ENCODE peak calls at places on chromosomes 12 and 14, in seven cellular contexts. D is body of pancreas; B is GM12878; S is CD4-positive, alpha-beta memory T cell; V is kidney epithelial cell; W is adrenal gland; Y is stomach. C is an unnamed sample.

GRCh38 chr12:62021808-62022207 is 238.4 kb upstream of the USP15 start:
- DNase-seq in D (no peak), B (no peak), S (no peak), V (no peak), W (no peak), Y (no peak), C (no peak)

GRCh38 chr12:2683283-2684025 is 111.3 kb upstream of the FKBP4 start:
- DNase-seq in D (no peak), B (no peak), S (no peak), V (no peak), W (no peak), Y (no peak), C (no peak)

GRCh38 chr14:105490318-105490571 is 801 bp upstream of the TEDC1 start:
- DNase-seq in D (no peak), B (no peak), S (no peak), V (no peak), W (no peak), Y (no peak), C (no peak)

GRCh38 chr12:124663206-124663605 is 95.8 kb upstream of the NCOR2 start:
- DNase-seq in D (no peak), B (no peak), S (no peak), V (no peak), W (no peak), Y (no peak), C (no peak)

GRCh38 chr12:84463756-84464495 is 448.7 kb downstream of the SLC6A15 start:
- DNase-seq in D (no peak), B (no peak), S (no peak), V (no peak), W (no peak), Y (no peak), C (no peak)

GRCh38 chr14:69573841-69574265 is 818 bp downstream of the CCDC177 start:
- DNase-seq in D (no peak), B (no peak), S (no peak), V (no peak), W (no peak), Y (no peak), C (no peak)

GRCh38 chr12:108133482-108133881 is 4.4 kb downstream of the WSCD2 start:
- DNase-seq in D (no peak), B (no peak), S (no peak), V (no peak), W (no peak), Y (no peak), C (no peak)

GRCh38 chr14:35760143-35760542 is 49.0 kb downstream of the RALGAPA1 start:
- DNase-seq in D (no peak), B (no peak), S (no peak), V (no peak), W (no peak), Y (no peak), C (no peak)

GRCh38 chr12:96487214-96487613 is 2.2 kb upstream of the CFAP54 start:
- DNase-seq in D (no peak), B (no peak), S (no peak), V (no peak), W (no peak), Y (no peak), C (no peak)

GRCh38 chr12:34163443-34163842 is 141.1 kb downstream of the ALG10 start:
- DNase-seq in D (no peak), B (no peak), S (no peak), V (no peak), W (no peak), Y (no peak), C (no peak)

GRCh38 chr12:108587826-108588225 is 10.1 kb downstream of the TMEM119 start:
- DNase-seq in D (no peak), B (no peak), S (no peak), V (no peak), W (no peak), Y (no peak), C (no peak)

GRCh38 chr12:101764393-101764792 is 25.1 kb upstream of the SYCP3 start:
- DNase-seq in D (no peak), B (no peak), S (no peak), V (no peak), W (no peak), Y (no peak), C (no peak)

GRCh38 chr12:118618695-118619094 is 242.3 kb downstream of the SUDS3 start:
- DNase-seq in D (no peak), B (no peak), S (no peak), V (no peak), W (no peak), Y (no peak), C (no peak)

GRCh38 chr14:80522936-80523335 is 311.6 kb upstream of the DIO2 start:
- DNase-seq in D (no peak), B (no peak), S (no peak), V (no peak), W (no peak), Y (no peak), C (no peak)

GRCh38 chr12:20429876-20430275 is 61.5 kb downstream of the PDE3A start:
- DNase-seq in D (no peak), B (no peak), S (no peak), V (no peak), W (no peak), Y (no peak), C (no peak)

GRCh38 chr12:123387508-123388217 is 3.7 kb downstream of the KMT5A start:
- DNase-seq in D (no peak), B (no peak), S (no peak), V (no peak), W (no peak), Y (no peak), C (no peak)

GRCh38 chr12:121793836-121794531 is 496 bp upstream of the RHOF start:
- DNase-seq in D (peak; percentile 92), B (peak; percentile 82), S (peak; percentile 95), V (no peak), W (peak; percentile 92), Y (peak; percentile 94), C (peak; percentile 89)

GRCh38 chr14:65824285-65824977 is 411.9 kb downstream of the FUT8 start:
- DNase-seq in D (peak; percentile 55), B (peak; percentile 34), S (peak; percentile 68), V (no peak), W (peak; percentile 58), Y (peak; percentile 53), C (peak; percentile 78)

GRCh38 chr12:57454566-57455373 is at the start of gene INHBE:
- DNase-seq in D (no peak), B (no peak), S (no peak), V (peak; percentile 45), W (no peak), Y (no peak), C (no peak)

GRCh38 chr14:26594756-26595545 is 2.9 kb downstream of the NOVA1 start:
- DNase-seq in D (no peak), B (no peak), S (no peak), V (no peak), W (no peak), Y (no peak), C (no peak)

GRCh38 chr14:26595922-26596721 is 1.7 kb downstream of the NOVA1 start:
- DNase-seq in D (no peak), B (no peak), S (no peak), V (no peak), W (no peak), Y (no peak), C (no peak)

GRCh38 chr14:26594148-26594547 is 3.7 kb downstream of the NOVA1 start:
- DNase-seq in D (no peak), B (no peak), S (no peak), V (no peak), W (no peak), Y (no peak), C (no peak)

GRCh38 chr14:26596722-26597030 is 1.2 kb downstream of the NOVA1 start:
- DNase-seq in D (no peak), B (no peak), S (no peak), V (no peak), W (no peak), Y (no peak), C (no peak)

DNA sequence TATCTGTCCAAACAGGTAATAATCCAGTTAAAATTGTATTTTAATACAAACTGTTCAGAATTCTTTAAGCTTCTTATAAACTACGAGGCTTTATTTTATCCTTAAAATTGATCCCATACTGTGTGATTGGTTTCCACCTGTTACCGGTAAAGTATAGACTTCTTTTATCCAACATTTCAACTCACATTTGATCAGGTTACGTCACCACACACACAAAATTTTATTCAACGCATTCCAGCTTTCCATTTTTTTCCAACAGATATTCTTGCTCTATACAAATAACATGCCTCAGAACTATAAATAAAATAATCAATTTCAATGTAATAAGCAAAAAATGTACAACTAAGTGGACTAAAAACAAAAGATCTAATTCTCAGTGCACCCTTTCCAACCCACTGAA is 4.5 kb downstream of the NOVA1 start:
- DNase-seq in D (no peak), B (no peak), S (no peak), V (no peak), W (no peak), Y (no peak), C (no peak)
- H3K4me3 ChIP-seq in D (no peak overlapping the region), B (no peak overlapping the region), S (no peak overlapping the region), V (no peak overlapping the region), W (no peak overlapping the region), Y (no peak overlapping the region), C (no peak overlapping the region)

GRCh38 chr12:47078086-47078395 is 1.4 kb upstream of the PCED1B start:
- DNase-seq in D (no peak), B (no peak), S (no peak), V (no peak), W (no peak), Y (no peak), C (no peak)
- H3K4me3 ChIP-seq in D (no peak overlapping the region), B (no peak overlapping the region), S (no peak overlapping the region), V (peak overlapping the region; percentile 68), W (no peak overlapping the region), Y (no peak overlapping the region), C (no peak overlapping the region)

DNA sequence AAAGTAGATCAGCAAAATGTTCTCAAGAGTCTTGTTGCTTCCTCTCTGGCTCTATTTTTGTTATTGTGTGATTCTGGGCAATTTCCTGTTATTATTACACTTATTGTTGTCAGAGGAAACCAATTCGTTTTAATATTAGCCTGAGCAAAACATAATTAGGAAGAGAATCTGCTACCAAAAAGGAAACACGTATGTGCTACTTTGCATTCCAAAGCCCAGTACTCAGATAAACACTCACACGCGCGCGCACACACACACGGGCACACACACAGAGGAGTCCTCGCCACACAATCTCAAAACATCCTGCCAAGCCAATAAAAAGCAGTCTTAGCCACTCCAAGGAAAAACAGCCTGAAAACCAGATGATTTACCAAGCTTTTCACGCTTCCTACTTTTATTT is 400.7 kb downstream of the NUAK1 start:
- DNase-seq in D (no peak), B (no peak), S (no peak), V (no peak), W (peak; percentile 18), Y (no peak), C (no peak)
- H3K4me3 ChIP-seq in D (no peak overlapping the region), B (no peak overlapping the region), S (no peak overlapping the region), V (no peak overlapping the region), W (no peak overlapping the region), Y (no peak overlapping the region), C (no peak overlapping the region)

DNA sequence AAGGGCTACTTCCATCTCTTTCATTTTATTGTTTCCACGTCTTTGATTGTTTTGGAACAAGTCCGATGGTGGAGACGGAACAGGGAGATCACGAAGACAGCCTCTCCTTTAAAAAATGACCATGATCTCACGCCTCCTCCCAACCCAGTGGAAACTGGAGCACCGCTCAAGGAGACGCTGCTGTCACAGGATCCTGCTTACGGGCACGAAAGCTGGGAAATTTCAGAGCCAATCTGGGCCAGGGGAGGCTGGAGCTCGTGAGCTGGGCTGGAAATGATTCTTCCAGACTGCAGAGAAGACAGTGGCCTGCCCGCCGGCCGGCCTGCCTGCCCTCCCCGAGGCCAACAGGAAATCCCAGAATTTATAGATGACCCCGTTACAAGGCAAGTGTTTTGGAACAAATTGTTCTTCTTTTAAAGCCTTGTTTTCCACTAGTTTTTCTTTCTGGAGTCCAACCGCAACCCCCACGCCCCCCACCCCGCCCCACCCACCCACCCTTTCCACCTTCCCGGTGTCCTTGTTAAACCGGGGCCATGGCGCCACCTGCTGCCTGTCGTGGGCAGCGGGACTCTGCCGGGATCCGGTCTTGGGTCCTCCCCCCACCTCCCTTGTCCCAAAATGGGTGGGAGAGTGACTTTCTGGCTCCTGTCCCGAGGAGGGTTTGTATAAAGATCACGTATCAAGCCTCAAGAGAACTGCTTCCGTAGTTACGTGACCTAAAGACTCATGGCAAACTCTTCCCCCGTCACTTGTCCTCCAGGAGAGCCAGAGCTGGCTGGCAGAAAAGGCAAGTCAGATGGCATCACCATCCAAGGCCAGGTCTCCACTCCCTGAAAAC is 40.3 kb downstream of the MAP1LC3B2 start:
- DNase-seq in D (peak; percentile 82), B (peak; percentile 7), S (peak; percentile 50), V (no peak), W (peak; percentile 80), Y (peak; percentile 82), C (no peak)
- H3K4me3 ChIP-seq in D (no peak overlapping the region), B (no peak overlapping the region), S (no peak overlapping the region), V (peak overlapping the region; percentile 6), W (peak overlapping the region; percentile 32), Y (peak overlapping the region; percentile 37), C (no peak overlapping the region)

C was measured in Jurkat, Clone E6-1.